ENCODE peak calls at places on chromosomes 16 and 17, in five cellular contexts. X, M, K, E and V are unnamed samples.

GRCh38 chr17:45310380-45311324 is 6.2 kb downstream of the MAP3K14 start:
- DNase-seq in X (no peak), M (no peak), K (no peak), E (no peak), V (no peak)

GRCh38 chr16:28210979-28211505 is 723 bp downstream of the XPO6 start:
- DNase-seq in X (peak), M (peak), K (peak), E (peak), V (peak)

GRCh38 chr16:5070431-5071186 is 1.0 kb upstream of the ALG1 start:
- DNase-seq in X (no peak), M (no peak), K (no peak), E (no peak), V (no peak)

GRCh38 chr16:73546351-73546845 is 498.5 kb upstream of the ZFHX3 start:
- DNase-seq in X (no peak), M (no peak), K (no peak), E (no peak), V (no peak)

GRCh38 chr16:30722916-30723315 is 23.9 kb downstream of the SRCAP start:
- DNase-seq in X (no peak), M (no peak), K (no peak), E (no peak), V (no peak)

GRCh38 chr16:24999856-25000447 is 15.2 kb downstream of the ARHGAP17 start:
- DNase-seq in X (no peak), M (no peak), K (no peak), E (no peak), V (no peak)

GRCh38 chr17:52159810-52160578 is 1.5 kb upstream of the CA10 start:
- DNase-seq in X (no peak), M (no peak), K (no peak), E (no peak), V (no peak)

GRCh38 chr17:78991017-78991783 is 11.5 kb upstream of the LGALS3BP start:
- DNase-seq in X (no peak), M (no peak), K (peak), E (no peak), V (no peak)

GRCh38 chr16:85607796-85608514 is 5.2 kb upstream of the GSE1 start:
- DNase-seq in X (no peak), M (no peak), K (no peak), E (no peak), V (no peak)

GRCh38 chr17:40122466-40122943 is 734 bp downstream of the MSL1 start:
- DNase-seq in X (peak), M (peak), K (no peak), E (peak), V (peak)

GRCh38 chr16:63806794-63807506 is 1314.9 kb downstream of the CDH11 start:
- DNase-seq in X (peak), M (no peak), K (no peak), E (no peak), V (no peak)

GRCh38 chr17:71349908-71350600 is 770.8 kb upstream of the SOX9 start:
- DNase-seq in X (no peak), M (no peak), K (no peak), E (no peak), V (no peak)

GRCh38 chr17:82031885-82032627 is 578 bp downstream of the RAC3 start:
- DNase-seq in X (no peak), M (no peak), K (no peak), E (peak), V (peak)

GRCh38 chr16:24653725-24654124 is 75.7 kb upstream of the TNRC6A start:
- DNase-seq in X (no peak), M (no peak), K (no peak), E (no peak), V (no peak)

GRCh38 chr17:8002646-8003593 is 505 bp downstream of the GUCY2D start:
- DNase-seq in X (no peak), M (no peak), K (no peak), E (no peak), V (no peak)

GRCh38 chr17:71764507-71764906 is 356.3 kb upstream of the SOX9 start:
- DNase-seq in X (no peak), M (no peak), K (no peak), E (peak), V (peak)

GRCh38 chr16:54080524-54081008 is 206.0 kb downstream of the IRX3 start:
- DNase-seq in X (peak), M (no peak), K (no peak), E (no peak), V (no peak)

GRCh38 chr16:9060225-9060624 is 31.2 kb upstream of the HAPSTR1 start:
- DNase-seq in X (no peak), M (no peak), K (no peak), E (no peak), V (no peak)

GRCh38 chr16:30009990-30010816 is 624 bp downstream of the DOC2A start:
- DNase-seq in X (no peak), M (no peak), K (no peak), E (no peak), V (no peak)

GRCh38 chr17:3843935-3844516 is 2.0 kb downstream of the NCBP3 start:
- DNase-seq in X (peak), M (peak), K (no peak), E (peak), V (peak)

GRCh38 chr17:12691173-12691572 is 25.5 kb downstream of the MYOCD start:
- DNase-seq in X (no peak), M (no peak), K (no peak), E (no peak), V (no peak)

GRCh38 chr17:47741109-47741792 is 8.2 kb downstream of the TBX21 start:
- DNase-seq in X (no peak), M (no peak), K (no peak), E (no peak), V (peak)

GRCh38 chr16:58111331-58111627 is 17.9 kb downstream of the CFAP20 start:
- DNase-seq in X (no peak), M (no peak), K (no peak), E (no peak), V (no peak)
- TF ChIP-seq CTCF in X (no peak), M (no peak), K (no peak), E (no peak), V (no peak)

DNA sequence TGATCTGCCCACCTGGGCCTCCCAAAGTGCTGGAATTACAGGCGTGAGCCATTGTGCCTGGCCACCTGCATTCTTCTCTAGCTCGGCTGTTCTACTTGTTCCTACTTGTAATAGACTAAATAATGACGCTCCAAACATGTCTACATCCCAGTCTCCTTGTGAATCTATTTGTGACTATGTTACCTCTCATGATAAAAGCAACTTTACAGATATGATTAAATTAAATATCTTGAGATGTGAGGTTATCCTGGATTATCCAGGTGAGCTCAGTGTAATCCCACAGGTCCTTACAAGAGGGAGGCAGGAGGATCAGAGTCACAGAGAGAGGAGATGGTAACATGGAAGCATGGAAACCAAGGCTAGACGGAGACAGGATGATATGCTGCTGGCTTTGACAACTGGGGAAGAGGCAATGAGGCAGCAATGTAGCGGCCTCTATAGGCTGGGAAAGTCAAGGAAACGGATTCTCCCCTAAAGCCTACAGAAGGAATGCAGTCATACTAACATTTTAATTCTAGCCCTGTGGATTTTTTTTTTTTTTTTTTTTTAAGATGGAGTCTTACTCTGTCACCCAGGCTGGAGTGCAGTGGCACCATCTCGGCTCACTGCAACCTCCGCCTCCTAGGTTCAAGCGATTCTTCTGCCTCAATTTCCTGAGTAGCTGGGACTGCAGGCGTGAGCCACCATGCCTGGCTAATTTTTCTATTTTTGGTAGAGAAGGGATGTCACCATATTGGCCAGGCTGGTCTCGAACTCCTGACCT is 5.0 kb upstream of the LASP1 start:
- DNase-seq in X (peak), M (no peak), K (no peak), E (no peak), V (no peak)
- TF ChIP-seq CTCF in X (peak), M (no peak), K (no peak), E (no peak), V (no peak)

GRCh38 chr17:13943859-13944258 is 125.4 kb upstream of the COX10 start:
- DNase-seq in X (no peak), M (no peak), K (no peak), E (no peak), V (no peak)

GRCh38 chr17:13941781-13942180 is 127.5 kb upstream of the COX10 start:
- DNase-seq in X (no peak), M (no peak), K (no peak), E (no peak), V (no peak)

GRCh38 chr17:13939222-13939621 is 130.1 kb upstream of the COX10 start:
- DNase-seq in X (no peak), M (no peak), K (no peak), E (no peak), V (no peak)

GRCh38 chr17:13940858-13941665 is 128.2 kb upstream of the COX10 start:
- DNase-seq in X (peak), M (no peak), K (no peak), E (no peak), V (no peak)
- TF ChIP-seq CTCF in X (no peak), M (no peak), K (no peak), E (no peak), V (no peak)

GRCh38 chr16:50611332-50611934 is 63.2 kb downstream of the NKD1 start:
- DNase-seq in X (peak), M (no peak), K (no peak), E (no peak), V (no peak)
- TF ChIP-seq CTCF in X (no peak), M (no peak), K (no peak), E (no peak), V (no peak)

DNA sequence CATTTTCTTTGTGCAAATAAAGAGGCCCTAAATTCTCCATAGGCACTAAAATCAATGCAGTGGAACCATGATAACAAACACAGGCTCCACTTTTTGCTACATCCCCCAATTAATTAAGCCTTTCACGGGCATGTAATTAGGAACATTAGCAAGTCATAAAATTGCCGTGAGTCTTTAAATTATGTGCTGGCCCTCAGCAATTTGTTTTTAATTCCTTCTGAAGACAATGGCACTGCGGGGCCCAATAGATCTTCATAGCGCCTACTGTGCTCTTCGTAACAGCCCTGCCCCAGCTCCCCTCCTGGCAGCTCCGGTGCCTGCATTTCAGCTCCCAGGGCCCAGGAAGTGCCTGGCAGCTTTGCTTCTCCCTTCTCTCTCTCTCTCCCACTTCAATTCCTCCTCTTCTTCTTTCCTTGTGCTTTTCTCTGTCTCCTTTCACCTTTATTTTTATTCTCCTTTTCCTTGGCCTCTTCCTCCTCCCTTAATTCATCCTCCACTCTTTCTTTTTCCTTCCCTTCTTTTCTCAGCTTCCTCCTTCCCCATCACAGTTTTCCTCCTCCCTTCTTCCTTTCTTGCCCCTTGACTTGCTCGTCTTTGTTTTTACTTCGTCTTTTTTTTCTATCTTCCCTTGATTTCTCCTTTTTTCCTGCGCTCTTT is 99.5 kb upstream of the LHX1 start:
- DNase-seq in X (no peak), M (no peak), K (no peak), E (no peak), V (no peak)
- TF ChIP-seq CTCF in X (no peak), M (no peak), K (no peak), E (no peak), V (no peak)

GRCh38 chr16:70713342-70713741 is 27.5 kb upstream of the MTSS2 start:
- DNase-seq in X (no peak), M (no peak), K (no peak), E (no peak), V (no peak)
- TF ChIP-seq CTCF in X (no peak), M (no peak), K (no peak), E (no peak), V (no peak)

GRCh38 chr16:11295672-11296071 is 14.5 kb upstream of the PRM1 start:
- DNase-seq in X (no peak), M (no peak), K (no peak), E (no peak), V (no peak)

GRCh38 chr16:11296706-11297491 is 15.8 kb upstream of the PRM1 start:
- DNase-seq in X (peak), M (peak), K (no peak), E (peak), V (peak)

GRCh38 chr16:11298143-11298900 is 17.2 kb upstream of the PRM1 start:
- DNase-seq in X (no peak), M (no peak), K (no peak), E (peak), V (no peak)

GRCh38 chr16:11296351-11296705 is 15.2 kb upstream of the PRM1 start:
- DNase-seq in X (no peak), M (no peak), K (no peak), E (no peak), V (no peak)

DNA sequence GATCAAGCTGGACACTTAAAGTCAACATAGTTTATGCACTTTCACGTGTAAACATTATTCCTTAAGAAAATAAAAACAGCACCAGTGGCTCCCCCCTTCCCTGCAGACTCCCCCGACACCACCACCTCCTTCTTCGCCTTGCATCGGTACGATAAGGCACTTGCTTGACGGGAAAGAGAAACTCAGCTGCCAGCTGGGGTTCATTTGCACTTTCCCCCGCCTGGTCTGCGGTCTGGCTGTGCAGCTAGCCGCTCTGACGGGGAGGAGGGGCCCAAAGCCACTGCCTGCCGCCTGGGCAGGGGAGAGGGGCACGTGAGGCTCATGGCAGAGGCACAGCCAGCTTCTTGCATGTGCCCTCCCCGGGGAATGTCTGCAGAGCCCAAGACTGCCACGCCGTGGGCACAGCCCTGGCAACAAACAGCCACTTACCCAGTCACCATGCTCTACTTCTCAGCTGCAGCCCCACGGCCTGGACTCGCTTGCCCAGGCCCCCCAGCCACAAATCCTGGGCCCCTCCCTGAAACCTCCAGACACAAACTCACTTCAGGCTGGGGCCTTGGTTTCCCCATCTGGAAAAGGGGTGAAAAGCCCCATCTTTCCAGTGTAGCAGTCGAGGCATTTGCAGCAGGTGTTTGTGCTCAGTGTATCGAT is 16.5 kb upstream of the PRM1 start:
- DNase-seq in X (no peak), M (peak), K (peak), E (peak), V (peak)
- TF ChIP-seq CTCF in X (peak), M (peak), K (peak), E (peak), V (no peak)

GRCh38 chr16:352547-353403 is at the start of gene AXIN1:
- DNase-seq in X (peak), M (peak), K (peak), E (peak), V (peak)
- TF ChIP-seq CTCF in X (peak), M (peak), K (peak), E (peak), V (no peak)